ENCODE peak calls at places on chromosomes 11 and 22, in four cellular contexts. One of them, this sample, is unnamed.

GRCh38 chr11:33257897-33258630 is 883 bp downstream of the HIPK3 start:
- DNase-seq in H1: no peak
- DNase-seq in trophoblast cell: peak; percentile 72
- DNase-seq in H9: peak; percentile 73
- DNase-seq in this sample: peak; percentile 87

GRCh38 chr11:114984611-114985163 is 306.4 kb downstream of the NXPE2 start:
- DNase-seq in trophoblast cell: no peak
- DNase-seq in H1: no peak
- DNase-seq in H9: no peak
- DNase-seq in this sample: no peak

GRCh38 chr11:1559103-1559951 is 12.7 kb downstream of the DUSP8 start:
- DNase-seq in H9: peak; percentile 74
- DNase-seq in trophoblast cell: no peak
- DNase-seq in H1: no peak
- DNase-seq in this sample: peak; percentile 53

GRCh38 chr11:33034983-33035382 is 4.4 kb upstream of the TCP11L1 start:
- DNase-seq in trophoblast cell: no peak
- DNase-seq in H9: no peak
- DNase-seq in H1: no peak
- DNase-seq in this sample: no peak

GRCh38 chr11:132650969-132651720 is 881.2 kb downstream of the OPCML start:
- DNase-seq in trophoblast cell: no peak
- DNase-seq in H1: no peak
- DNase-seq in H9: no peak
- DNase-seq in this sample: no peak

GRCh38 chr11:20448838-20449237 is 61.3 kb downstream of the PRMT3 start:
- DNase-seq in trophoblast cell: no peak
- DNase-seq in H9: no peak
- DNase-seq in H1: no peak
- DNase-seq in this sample: peak; percentile 16

GRCh38 chr11:74037309-74037708 is 28.4 kb upstream of the UCP3 start:
- DNase-seq in H9: no peak
- DNase-seq in trophoblast cell: peak; percentile 61
- DNase-seq in H1: no peak
- DNase-seq in this sample: no peak

GRCh38 chr11:83782329-83782728 is 496.2 kb upstream of the CCDC90B start:
- DNase-seq in trophoblast cell: no peak
- DNase-seq in H1: no peak
- DNase-seq in H9: no peak
- DNase-seq in this sample: no peak

GRCh38 chr11:30131535-30131934 is 99.3 kb upstream of the FSHB start:
- DNase-seq in trophoblast cell: no peak
- DNase-seq in H1: no peak
- DNase-seq in H9: no peak
- DNase-seq in this sample: peak; percentile 4

GRCh38 chr22:44494497-44494896 is 3.5 kb downstream of the RTL6 start:
- DNase-seq in trophoblast cell: no peak
- DNase-seq in H9: no peak
- DNase-seq in H1: no peak
- DNase-seq in this sample: no peak

GRCh38 chr22:39174498-39175120 is 22.1 kb upstream of the CBX7 start:
- DNase-seq in H1: peak; percentile 100
- DNase-seq in trophoblast cell: peak; percentile 95
- DNase-seq in H9: peak; percentile 99
- DNase-seq in this sample: peak; percentile 100

GRCh38 chr11:34050967-34051348 is 573 bp upstream of the CAPRIN1 start:
- DNase-seq in trophoblast cell: peak; percentile 42
- DNase-seq in H9: no peak
- DNase-seq in H1: no peak
- DNase-seq in this sample: no peak

GRCh38 chr22:20412474-20413216 is 18.7 kb downstream of the ZNF74 start:
- DNase-seq in H9: no peak
- DNase-seq in trophoblast cell: no peak
- DNase-seq in H1: no peak
- DNase-seq in this sample: no peak

GRCh38 chr11:69352715-69353325 is 58.9 kb downstream of the MYEOV start:
- DNase-seq in H9: no peak
- DNase-seq in trophoblast cell: peak; percentile 62
- DNase-seq in H1: peak; percentile 21
- DNase-seq in this sample: peak; percentile 52

GRCh38 chr11:22641559-22641958 is 15.9 kb upstream of the FANCF start:
- DNase-seq in trophoblast cell: no peak
- DNase-seq in H1: no peak
- DNase-seq in H9: no peak
- DNase-seq in this sample: no peak

GRCh38 chr11:81278986-81279385 is 1454.7 kb downstream of the FAM181B start:
- DNase-seq in H1: no peak
- DNase-seq in trophoblast cell: no peak
- DNase-seq in H9: no peak
- DNase-seq in this sample: no peak

GRCh38 chr11:123560001-123560400 is 94.4 kb downstream of the SCN3B start:
- DNase-seq in H1: no peak
- DNase-seq in H9: no peak
- DNase-seq in trophoblast cell: peak; percentile 34
- DNase-seq in this sample: no peak

GRCh38 chr11:2825886-2826678 is 59.5 kb downstream of the CDKN1C start:
- DNase-seq in H9: no peak
- DNase-seq in H1: peak; percentile 31
- DNase-seq in trophoblast cell: peak; percentile 93
- DNase-seq in this sample: peak; percentile 79

GRCh38 chr22:42856179-42856864 is 751 bp downstream of the ARFGAP3 start:
- DNase-seq in trophoblast cell: peak; percentile 66
- DNase-seq in H1: no peak
- DNase-seq in H9: no peak
- DNase-seq in this sample: peak; percentile 41

GRCh38 chr11:134409552-134410429 is 2.3 kb downstream of the B3GAT1 start:
- DNase-seq in trophoblast cell: no peak
- DNase-seq in H9: no peak
- DNase-seq in H1: no peak
- DNase-seq in this sample: peak; percentile 56

GRCh38 chr11:134411887-134412507 is at the start of gene B3GAT1:
- DNase-seq in trophoblast cell: no peak
- DNase-seq in H9: no peak
- DNase-seq in H1: no peak
- DNase-seq in this sample: no peak

GRCh38 chr11:134412508-134413333 is 679 bp upstream of the B3GAT1 start:
- DNase-seq in H9: peak; percentile 60
- DNase-seq in trophoblast cell: no peak
- DNase-seq in H1: no peak
- DNase-seq in this sample: peak; percentile 39

GRCh38 chr11:134413334-134414035 is 1.4 kb upstream of the B3GAT1 start:
- DNase-seq in trophoblast cell: no peak
- DNase-seq in H9: peak; percentile 52
- DNase-seq in H1: no peak
- DNase-seq in this sample: peak; percentile 38

GRCh38 chr11:134410766-134411165 is 1.3 kb downstream of the B3GAT1 start:
- DNase-seq in trophoblast cell: no peak
- DNase-seq in H1: no peak
- DNase-seq in H9: no peak
- DNase-seq in this sample: no peak
- H2BK5ac ChIP-seq in trophoblast cell: no peak overlapping the region
- H2BK5ac ChIP-seq in H1: no peak overlapping the region
- H2BK5ac ChIP-seq in H9: no peak overlapping the region
- H2BK5ac ChIP-seq in this sample: no peak overlapping the region

GRCh38 chr11:16926868-16927267 is 87.3 kb downstream of the PLEKHA7 start:
- DNase-seq in H9: no peak
- DNase-seq in H1: no peak
- DNase-seq in trophoblast cell: no peak
- DNase-seq in this sample: peak; percentile 49

GRCh38 chr11:16925495-16926065 is 88.6 kb downstream of the PLEKHA7 start:
- DNase-seq in H9: peak; percentile 83
- DNase-seq in trophoblast cell: peak; percentile 65
- DNase-seq in H1: peak; percentile 61
- DNase-seq in this sample: peak; percentile 91

GRCh38 chr11:16924462-16924825 is 89.8 kb downstream of the PLEKHA7 start:
- DNase-seq in H9: no peak
- DNase-seq in H1: no peak
- DNase-seq in trophoblast cell: no peak
- DNase-seq in this sample: no peak

GRCh38 chr11:16924826-16925494 is 89.3 kb downstream of the PLEKHA7 start:
- DNase-seq in H9: peak; percentile 77
- DNase-seq in trophoblast cell: peak; percentile 97
- DNase-seq in H1: no peak
- DNase-seq in this sample: peak; percentile 91

GRCh38 chr11:16928052-16928451 is 86.2 kb downstream of the PLEKHA7 start:
- DNase-seq in H9: no peak
- DNase-seq in trophoblast cell: no peak
- DNase-seq in H1: no peak
- DNase-seq in this sample: no peak
- H3K27ac ChIP-seq in H9: no peak overlapping the region
- H3K27ac ChIP-seq in trophoblast cell: no peak overlapping the region
- H3K27ac ChIP-seq in H1: no peak overlapping the region
- H3K27ac ChIP-seq in this sample: no peak overlapping the region

DNA sequence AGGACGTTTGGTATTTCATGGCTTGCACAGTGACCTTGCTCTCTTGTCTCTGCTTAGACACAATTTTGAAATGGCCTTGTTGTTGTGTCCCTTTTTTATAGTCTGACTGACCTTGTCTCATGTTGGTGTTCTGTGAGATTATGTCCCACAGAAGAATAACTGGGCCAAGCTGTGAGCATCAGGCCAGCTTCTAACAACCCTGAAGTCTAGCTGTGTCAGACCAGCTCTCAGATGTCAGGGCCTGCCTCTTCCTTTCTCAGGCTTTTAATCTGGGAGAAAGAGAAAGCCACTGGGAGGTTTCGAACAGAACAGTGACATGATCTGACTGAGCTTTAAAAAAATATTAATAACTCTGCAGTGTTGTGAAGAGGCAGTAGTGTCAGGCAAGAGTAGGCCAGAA is 2.0 kb upstream of the UEVLD start:
- DNase-seq in H9: no peak
- DNase-seq in H1: no peak
- DNase-seq in trophoblast cell: no peak
- DNase-seq in this sample: no peak
- H3K79me2 ChIP-seq in H9: peaks cover 5% of the 10 kb centered on the region
- H3K79me2 ChIP-seq in H1: peaks cover 49% of the 10 kb centered on the region
- H3K79me2 ChIP-seq in trophoblast cell: peaks cover 5% of the 10 kb centered on the region
- H3K79me2 ChIP-seq in this sample: peaks cover 17% of the 10 kb centered on the region

DNA sequence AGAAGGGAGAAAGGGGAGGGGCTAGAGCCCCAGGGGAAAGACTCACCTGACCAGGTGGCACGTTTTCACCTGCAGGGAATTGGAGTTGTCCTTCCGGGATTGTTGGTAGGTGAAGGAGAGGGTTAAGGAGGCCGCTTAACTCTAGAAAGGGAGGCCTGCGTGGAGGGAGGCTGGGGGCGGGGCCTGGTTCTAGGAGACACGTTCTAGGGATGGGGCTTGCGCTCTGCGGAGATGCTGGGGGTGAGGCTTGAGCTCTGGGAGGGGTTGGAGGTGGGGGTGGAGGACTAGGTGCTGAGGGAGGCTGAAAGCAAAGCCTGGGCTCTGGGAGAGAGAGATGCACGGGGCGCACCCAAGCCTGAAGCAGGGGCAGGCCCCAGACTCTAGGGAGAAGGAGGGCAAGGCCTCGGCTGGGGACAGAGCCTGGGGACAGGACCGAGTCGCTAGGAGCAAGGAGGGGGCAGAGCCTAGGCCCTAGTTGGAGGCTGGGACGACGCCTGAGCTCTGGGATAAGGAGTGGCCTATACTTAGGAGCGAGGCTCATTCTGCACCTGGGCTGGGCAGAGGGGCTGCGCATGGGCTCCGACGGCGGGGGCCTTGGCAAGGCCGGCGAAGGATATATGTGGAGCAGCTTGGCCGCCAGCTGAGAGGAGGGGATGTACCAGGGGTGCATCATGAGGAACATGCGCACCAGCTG is 2.4 kb downstream of the RASGRP2 start:
- DNase-seq in H9: peak; percentile 66
- DNase-seq in H1: no peak
- DNase-seq in trophoblast cell: no peak
- DNase-seq in this sample: peak; percentile 42
- H2BK5ac ChIP-seq in H9: no peak overlapping the region
- H2BK5ac ChIP-seq in H1: peak overlapping the region; percentile 86
- H2BK5ac ChIP-seq in trophoblast cell: no peak overlapping the region
- H2BK5ac ChIP-seq in this sample: no peak overlapping the region

GRCh38 chr11:44860346-44860745 is 90.3 kb downstream of the TP53I11 start:
- DNase-seq in H1: no peak
- DNase-seq in trophoblast cell: no peak
- DNase-seq in H9: no peak
- DNase-seq in this sample: no peak

GRCh38 chr11:44863231-44863630 is 87.5 kb downstream of the TP53I11 start:
- DNase-seq in trophoblast cell: no peak
- DNase-seq in H9: no peak
- DNase-seq in H1: no peak
- DNase-seq in this sample: no peak

GRCh38 chr11:44860967-44861828 is 89.5 kb downstream of the TP53I11 start:
- DNase-seq in H9: no peak
- DNase-seq in trophoblast cell: no peak
- DNase-seq in H1: no peak
- DNase-seq in this sample: peak; percentile 65

GRCh38 chr11:44861829-44862545 is 88.7 kb downstream of the TP53I11 start:
- DNase-seq in H9: peak; percentile 83
- DNase-seq in trophoblast cell: peak; percentile 57
- DNase-seq in H1: peak; percentile 85
- DNase-seq in this sample: peak; percentile 99

GRCh38 chr11:44862546-44863101 is 88.1 kb downstream of the TP53I11 start:
- DNase-seq in H9: no peak
- DNase-seq in trophoblast cell: no peak
- DNase-seq in H1: no peak
- DNase-seq in this sample: no peak
- H3K27ac ChIP-seq in H9: no peak overlapping the region
- H3K27ac ChIP-seq in trophoblast cell: no peak overlapping the region
- H3K27ac ChIP-seq in H1: peak overlapping the region; percentile 63
- H3K27ac ChIP-seq in this sample: peak overlapping the region; percentile 74

GRCh38 chr11:121451982-121452608 is at the start of gene SORL1:
- DNase-seq in H1: peak; percentile 44
- DNase-seq in H9: peak; percentile 84
- DNase-seq in trophoblast cell: peak; percentile 22
- DNase-seq in this sample: peak; percentile 89

GRCh38 chr11:121453589-121454299 is 977 bp upstream of the SORL1-AS1 start:
- DNase-seq in trophoblast cell: no peak
- DNase-seq in H9: no peak
- DNase-seq in H1: no peak
- DNase-seq in this sample: no peak

GRCh38 chr11:121450424-121450823 is 1.7 kb upstream of the SORL1 start:
- DNase-seq in H1: no peak
- DNase-seq in trophoblast cell: no peak
- DNase-seq in H9: no peak
- DNase-seq in this sample: no peak

GRCh38 chr11:121451178-121451981 is 734 bp upstream of the SORL1 start:
- DNase-seq in H1: no peak
- DNase-seq in H9: no peak
- DNase-seq in trophoblast cell: no peak
- DNase-seq in this sample: no peak

GRCh38 chr11:121452609-121453150 is at the start of gene SORL1-AS1:
- DNase-seq in trophoblast cell: peak; percentile 10
- DNase-seq in H9: no peak
- DNase-seq in H1: no peak
- DNase-seq in this sample: peak; percentile 48
- H3K79me2 ChIP-seq in trophoblast cell: peaks cover 2% of the 10 kb centered on the region
- H3K79me2 ChIP-seq in H9: peaks cover 16% of the 10 kb centered on the region
- H3K79me2 ChIP-seq in H1: peaks cover 52% of the 10 kb centered on the region
- H3K79me2 ChIP-seq in this sample: peaks cover 34% of the 10 kb centered on the region

GRCh38 chr11:61882879-61883278 is 8.5 kb downstream of the FADS3 start:
- DNase-seq in H1: no peak
- DNase-seq in trophoblast cell: no peak
- DNase-seq in H9: no peak
- DNase-seq in this sample: no peak
- H2BK5ac ChIP-seq in H1: peak overlapping the region; percentile 28
- H2BK5ac ChIP-seq in trophoblast cell: no peak overlapping the region
- H2BK5ac ChIP-seq in H9: no peak overlapping the region
- H2BK5ac ChIP-seq in this sample: no peak overlapping the region

This sample was measured in mesendoderm.